ENCODE peak calls at places on chromosome 17, in six cellular contexts. Z is neural progenitor cell, C is body of pancreas, A is KBM-7, K is nephron progenitor cell, N is SHP77. W is an unnamed sample.

GRCh38 chr17:3794890-3795757 is 5.9 kb downstream of the ITGAE start:
- DNase-seq in Z (peak; percentile 26), C (no peak), A (no peak), K (no peak), N (no peak), W (peak; percentile 74)

GRCh38 chr17:58330997-58331814 is 2.6 kb upstream of the TSPOAP1 start:
- DNase-seq in Z (no peak), C (no peak), A (peak; percentile 85), K (no peak), N (no peak), W (no peak)

GRCh38 chr17:78568494-78569115 is 8.6 kb downstream of the DNAH17 start:
- DNase-seq in Z (no peak), C (no peak), A (peak; percentile 26), K (no peak), N (no peak), W (no peak)

GRCh38 chr17:80160536-80160935 is 9.3 kb upstream of the CARD14 start:
- DNase-seq in Z (no peak), C (no peak), A (no peak), K (no peak), N (no peak), W (no peak)

GRCh38 chr17:1315891-1316403 is 36.5 kb downstream of the TRARG1 start:
- DNase-seq in Z (no peak), C (no peak), A (no peak), K (no peak), N (no peak), W (no peak)

GRCh38 chr17:2018716-2019490 is 6.2 kb downstream of the RTN4RL1 start:
- DNase-seq in Z (no peak), C (no peak), A (no peak), K (no peak), N (peak; percentile 90), W (peak; percentile 83)

GRCh38 chr17:45006927-45007461 is 38.9 kb upstream of the C1QL1 start:
- DNase-seq in Z (peak; percentile 50), C (no peak), A (no peak), K (no peak), N (no peak), W (no peak)

GRCh38 chr17:48488548-48489106 is 42.2 kb downstream of the HOXB1 start:
- DNase-seq in Z (no peak), C (no peak), A (peak; percentile 86), K (no peak), N (no peak), W (no peak)

GRCh38 chr17:40366076-40366860 is 1.7 kb upstream of the GJD3 start:
- DNase-seq in Z (no peak), C (no peak), A (no peak), K (no peak), N (no peak), W (no peak)

GRCh38 chr17:41284546-41284945 is 9.0 kb downstream of the KRTAP9-7 start:
- DNase-seq in Z (no peak), C (no peak), A (no peak), K (no peak), N (no peak), W (no peak)

GRCh38 chr17:11628374-11628773 is 30.1 kb downstream of the DNAH9 start:
- DNase-seq in Z (peak; percentile 73), C (no peak), A (no peak), K (no peak), N (no peak), W (no peak)

GRCh38 chr17:27396941-27397340 is 59.3 kb upstream of the KSR1 start:
- DNase-seq in Z (no peak), C (no peak), A (no peak), K (no peak), N (no peak), W (no peak)

W was measured in G401.